ENCODE peak calls at places on chromosomes 16 and 17, in four cellular contexts. One of them, this sample, is unnamed.
A peak's percentile ranks its signal among the peaks of the same experiment; 100 is the strongest.

GRCh38 chr17:44872131-44872768 is 24.6 kb downstream of the HIGD1B start:
- DNase-seq in H1: no peak
- DNase-seq in trophoblast cell: no peak
- DNase-seq in mesenchymal stem cell: no peak
- DNase-seq in this sample: no peak

GRCh38 chr17:77892469-77893143 is 65.9 kb upstream of the TNRC6C start:
- DNase-seq in H1: peak; percentile 92
- DNase-seq in trophoblast cell: peak; percentile 66
- DNase-seq in mesenchymal stem cell: peak; percentile 13
- DNase-seq in this sample: peak; percentile 63

GRCh38 chr16:85366031-85366763 is 246.9 kb upstream of the GSE1 start:
- DNase-seq in H1: peak; percentile 78
- DNase-seq in trophoblast cell: no peak
- DNase-seq in mesenchymal stem cell: peak; percentile 83
- DNase-seq in this sample: no peak

GRCh38 chr17:6523809-6524355 is 32.5 kb downstream of the PITPNM3 start:
- DNase-seq in mesenchymal stem cell: no peak
- DNase-seq in H1: no peak
- DNase-seq in trophoblast cell: no peak
- DNase-seq in this sample: no peak

GRCh38 chr17:74573169-74573568 is 5.9 kb upstream of the CD300H start:
- DNase-seq in mesenchymal stem cell: no peak
- DNase-seq in H1: no peak
- DNase-seq in trophoblast cell: no peak
- DNase-seq in this sample: no peak

GRCh38 chr16:13041646-13042045 is 140.2 kb downstream of the SHISA9 start:
- DNase-seq in trophoblast cell: no peak
- DNase-seq in mesenchymal stem cell: no peak
- DNase-seq in H1: no peak
- DNase-seq in this sample: no peak

GRCh38 chr17:48484850-48485249 is 46.0 kb downstream of the HOXB1 start:
- DNase-seq in H1: no peak
- DNase-seq in mesenchymal stem cell: peak; percentile 90
- DNase-seq in trophoblast cell: no peak
- DNase-seq in this sample: no peak

GRCh38 chr16:57502048-57502775 is 15.9 kb upstream of the DOK4 start:
- DNase-seq in mesenchymal stem cell: no peak
- DNase-seq in trophoblast cell: no peak
- DNase-seq in H1: no peak
- DNase-seq in this sample: no peak

GRCh38 chr17:50903604-50904521 is 37.7 kb upstream of the TOB1 start:
- DNase-seq in mesenchymal stem cell: peak; percentile 64
- DNase-seq in H1: no peak
- DNase-seq in trophoblast cell: no peak
- DNase-seq in this sample: no peak

GRCh38 chr16:88014201-88014781 is 63.1 kb downstream of the BANP start:
- DNase-seq in mesenchymal stem cell: peak; percentile 68
- DNase-seq in trophoblast cell: no peak
- DNase-seq in H1: no peak
- DNase-seq in this sample: no peak

GRCh38 chr16:30649725-30650368 is 913 bp upstream of the PRR14 start:
- DNase-seq in trophoblast cell: no peak
- DNase-seq in mesenchymal stem cell: no peak
- DNase-seq in H1: no peak
- DNase-seq in this sample: no peak
- H4K91ac ChIP-seq in trophoblast cell: peak overlapping the region; percentile 93
- H4K91ac ChIP-seq in mesenchymal stem cell: peak overlapping the region; percentile 30
- H4K91ac ChIP-seq in H1: peak overlapping the region; percentile 13
- H4K91ac ChIP-seq in this sample: no peak overlapping the region

DNA sequence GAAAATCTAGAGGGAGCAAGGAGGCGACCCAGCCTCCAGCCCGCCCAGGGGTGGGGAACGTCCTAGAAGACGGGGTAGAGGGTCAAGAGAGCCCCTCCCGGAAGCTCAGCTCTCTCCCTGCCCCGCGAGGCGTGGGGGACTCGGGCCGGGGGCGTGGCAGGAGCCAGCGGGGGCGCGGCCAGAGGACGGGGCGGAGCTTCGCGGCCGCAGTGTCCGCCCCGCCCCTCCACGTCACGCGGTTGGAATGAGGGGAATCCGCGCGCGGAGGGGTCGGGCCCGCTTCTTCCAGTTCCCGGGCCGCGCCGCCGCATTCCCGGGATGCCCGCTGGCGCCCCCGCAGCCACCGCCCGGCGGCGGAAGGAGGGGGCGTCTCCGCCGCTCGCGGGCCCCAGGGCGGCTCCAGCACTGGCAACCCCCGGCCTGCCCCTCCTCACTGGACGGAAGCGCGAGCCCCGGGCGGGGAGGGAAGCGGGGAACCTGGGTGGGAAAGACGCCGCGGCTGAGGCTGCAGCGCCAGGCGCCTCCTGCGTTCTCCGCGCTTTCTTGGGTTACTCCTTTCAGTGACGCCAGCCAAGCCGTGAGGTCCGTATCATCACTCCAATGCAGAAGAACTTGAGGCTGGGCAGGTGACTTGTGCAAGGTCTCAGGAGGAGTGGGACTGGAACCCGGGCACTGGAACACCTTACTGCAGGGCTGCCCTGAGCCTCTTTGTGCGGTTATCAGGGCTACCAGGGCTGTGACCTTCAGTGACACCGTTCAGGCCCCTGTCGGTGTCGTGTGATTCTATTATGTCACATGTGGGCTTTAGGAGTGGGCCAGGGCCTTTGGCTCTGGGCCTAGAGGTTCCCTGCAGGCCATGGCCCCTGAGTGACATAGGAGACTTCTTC is 4.3 kb downstream of the MYO1C start:
- DNase-seq in trophoblast cell: peak; percentile 93
- DNase-seq in H1: peak; percentile 87
- DNase-seq in mesenchymal stem cell: peak; percentile 88
- DNase-seq in this sample: peak; percentile 89
- H2BK12ac ChIP-seq in trophoblast cell: peak overlapping the region; percentile 21
- H2BK12ac ChIP-seq in H1: peak overlapping the region; percentile 88
- H2BK12ac ChIP-seq in mesenchymal stem cell: peak overlapping the region; percentile 96
- H2BK12ac ChIP-seq in this sample: no peak overlapping the region

GRCh38 chr16:67158637-67159600 is 790 bp downstream of the TRADD start:
- DNase-seq in mesenchymal stem cell: peak; percentile 63
- DNase-seq in H1: peak; percentile 73
- DNase-seq in trophoblast cell: peak; percentile 75
- DNase-seq in this sample: no peak
- H3K4me3 ChIP-seq in mesenchymal stem cell: peak overlapping the region; percentile 99
- H3K4me3 ChIP-seq in H1: peak overlapping the region; percentile 47
- H3K4me3 ChIP-seq in trophoblast cell: peak overlapping the region; percentile 88
- H3K4me3 ChIP-seq in this sample: peak overlapping the region; percentile 73

GRCh38 chr17:68315930-68316329 is 24.6 kb downstream of the ARSG start:
- DNase-seq in H1: no peak
- DNase-seq in trophoblast cell: no peak
- DNase-seq in mesenchymal stem cell: no peak
- DNase-seq in this sample: no peak
- H4K91ac ChIP-seq in H1: no peak overlapping the region
- H4K91ac ChIP-seq in trophoblast cell: no peak overlapping the region
- H4K91ac ChIP-seq in mesenchymal stem cell: peak overlapping the region; percentile 18
- H4K91ac ChIP-seq in this sample: no peak overlapping the region

GRCh38 chr17:69246202-69246601 is 17.6 kb upstream of the ABCA10 start:
- DNase-seq in mesenchymal stem cell: no peak
- DNase-seq in H1: no peak
- DNase-seq in trophoblast cell: no peak
- DNase-seq in this sample: no peak

GRCh38 chr17:69240201-69240600 is 11.6 kb upstream of the ABCA10 start:
- DNase-seq in H1: no peak
- DNase-seq in mesenchymal stem cell: no peak
- DNase-seq in trophoblast cell: no peak
- DNase-seq in this sample: no peak

GRCh38 chr17:69250641-69251040 is 22.0 kb upstream of the ABCA10 start:
- DNase-seq in mesenchymal stem cell: no peak
- DNase-seq in H1: no peak
- DNase-seq in trophoblast cell: no peak
- DNase-seq in this sample: no peak

GRCh38 chr17:69246726-69247375 is 18.2 kb upstream of the ABCA10 start:
- DNase-seq in mesenchymal stem cell: peak; percentile 60
- DNase-seq in H1: no peak
- DNase-seq in trophoblast cell: peak; percentile 75
- DNase-seq in this sample: peak; percentile 31

GRCh38 chr17:69245617-69246016 is 17.0 kb upstream of the ABCA10 start:
- DNase-seq in H1: no peak
- DNase-seq in trophoblast cell: no peak
- DNase-seq in mesenchymal stem cell: no peak
- DNase-seq in this sample: no peak
- H2BK12ac ChIP-seq in H1: no peak overlapping the region
- H2BK12ac ChIP-seq in trophoblast cell: no peak overlapping the region
- H2BK12ac ChIP-seq in mesenchymal stem cell: no peak overlapping the region
- H2BK12ac ChIP-seq in this sample: no peak overlapping the region

DNA sequence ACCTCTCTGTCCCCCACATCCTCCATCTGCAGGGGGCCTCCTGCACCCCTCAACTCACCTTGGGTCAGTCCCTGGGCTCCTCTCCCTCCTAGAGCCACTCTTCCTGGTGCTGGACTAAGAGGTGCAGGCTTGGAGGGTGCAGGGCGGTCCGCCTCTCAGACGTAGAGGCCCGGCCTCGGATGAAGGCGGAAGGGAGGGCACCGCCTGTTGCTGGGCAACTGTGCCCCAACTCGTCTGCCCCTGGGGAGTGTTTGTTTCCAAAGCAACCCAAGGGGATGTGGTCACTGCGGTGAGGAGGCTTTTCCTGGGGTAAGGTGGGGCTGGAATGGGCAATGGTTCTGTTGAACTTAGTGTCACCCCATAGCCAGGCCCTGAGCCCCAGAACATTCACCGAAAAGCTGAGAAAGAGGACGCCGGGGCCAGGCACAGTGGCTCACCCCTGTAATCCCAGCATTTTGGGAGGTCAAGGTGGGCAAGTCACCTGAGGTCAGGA is at the start of gene C16orf54:
- DNase-seq in H1: peak; percentile 65
- DNase-seq in trophoblast cell: peak; percentile 19
- DNase-seq in mesenchymal stem cell: no peak
- DNase-seq in this sample: no peak
- H3K4me3 ChIP-seq in H1: no peak within 1 kb of the TSS
- H3K4me3 ChIP-seq in trophoblast cell: no peak within 1 kb of the TSS
- H3K4me3 ChIP-seq in mesenchymal stem cell: no peak within 1 kb of the TSS
- H3K4me3 ChIP-seq in this sample: no peak within 1 kb of the TSS

GRCh38 chr16:67934306-67935095 is 2.1 kb downstream of the PSMB10 start:
- DNase-seq in mesenchymal stem cell: no peak
- DNase-seq in H1: no peak
- DNase-seq in trophoblast cell: no peak
- DNase-seq in this sample: no peak

GRCh38 chr16:67935402-67936123 is 1.1 kb downstream of the PSMB10 start:
- DNase-seq in mesenchymal stem cell: peak; percentile 93
- DNase-seq in trophoblast cell: peak; percentile 95
- DNase-seq in H1: peak; percentile 93
- DNase-seq in this sample: peak; percentile 84

GRCh38 chr16:67936124-67936875 is at the start of gene PSMB10:
- DNase-seq in trophoblast cell: peak; percentile 32
- DNase-seq in mesenchymal stem cell: peak; percentile 91
- DNase-seq in H1: peak; percentile 70
- DNase-seq in this sample: peak; percentile 37

GRCh38 chr16:67933805-67934204 is 2.1 kb upstream of the CTRL start:
- DNase-seq in trophoblast cell: no peak
- DNase-seq in mesenchymal stem cell: no peak
- DNase-seq in H1: no peak
- DNase-seq in this sample: no peak

GRCh38 chr16:67935096-67935401 is 1.6 kb downstream of the PSMB10 start:
- DNase-seq in mesenchymal stem cell: no peak
- DNase-seq in H1: no peak
- DNase-seq in trophoblast cell: no peak
- DNase-seq in this sample: no peak
- H4K91ac ChIP-seq in mesenchymal stem cell: peak overlapping the region; percentile 3
- H4K91ac ChIP-seq in H1: peak overlapping the region; percentile 92
- H4K91ac ChIP-seq in trophoblast cell: no peak overlapping the region
- H4K91ac ChIP-seq in this sample: no peak overlapping the region

GRCh38 chr16:69182730-69183416 is 4.1 kb upstream of the SNTB2 start:
- DNase-seq in trophoblast cell: no peak
- DNase-seq in mesenchymal stem cell: no peak
- DNase-seq in H1: no peak
- DNase-seq in this sample: no peak
- H2BK12ac ChIP-seq in trophoblast cell: no peak overlapping the region
- H2BK12ac ChIP-seq in mesenchymal stem cell: no peak overlapping the region
- H2BK12ac ChIP-seq in H1: no peak overlapping the region
- H2BK12ac ChIP-seq in this sample: no peak overlapping the region

This sample was measured in neuronal stem cell.